ENCODE peak calls at places on chromosome 13, in five cellular contexts. N is T-helper 1 cell, R is PC-3, G is fibroblast of mammary gland, J is Kasumi-1. K is an unnamed sample.

GRCh38 chr13:80047406-80047805 is 293.5 kb downstream of the SPRY2 start:
- DNase-seq in R (peak), N (no peak), G (peak), J (no peak), K (no peak)

GRCh38 chr13:31538067-31539042 is 201.0 kb upstream of the RXFP2 start:
- DNase-seq in J (peak), R (peak), N (no peak), G (peak), K (peak)

GRCh38 chr13:63446329-63446728 is 2030.7 kb upstream of the PCDH20 start:
- DNase-seq in J (no peak), R (no peak), G (peak), N (no peak), K (no peak)

GRCh38 chr13:26541041-26541440 is 16.4 kb upstream of the WASF3 start:
- DNase-seq in N (no peak), G (no peak), J (no peak), R (no peak), K (no peak)

GRCh38 chr13:49436890-49437289 is 7.0 kb downstream of the CAB39L start:
- DNase-seq in N (no peak), G (peak), R (peak), J (peak), K (peak)

GRCh38 chr13:42064259-42064658 is 15.8 kb downstream of the DGKH start:
- DNase-seq in G (peak), R (no peak), J (no peak), N (no peak), K (peak)

GRCh38 chr13:24221007-24221406 is 60.5 kb downstream of the SPATA13 start:
- DNase-seq in J (no peak), R (peak), G (no peak), N (no peak), K (no peak)

GRCh38 chr13:108895220-108895704 is 265.9 kb downstream of the MYO16 start:
- DNase-seq in G (peak), R (peak), N (no peak), J (peak), K (no peak)

GRCh38 chr13:71873418-71874276 is 6.6 kb upstream of the DACH1 start:
- DNase-seq in N (no peak), J (no peak), R (no peak), G (no peak), K (no peak)

GRCh38 chr13:71039440-71039839 is 827.6 kb downstream of the DACH1 start:
- DNase-seq in G (no peak), J (no peak), R (no peak), N (no peak), K (no peak)

GRCh38 chr13:95301947-95302386 is 716 bp upstream of the ABCC4 start:
- DNase-seq in J (peak), G (no peak), N (no peak), R (no peak), K (no peak)

GRCh38 chr13:104086759-104087158 is 1020.5 kb upstream of the SLC10A2 start:
- DNase-seq in N (no peak), J (no peak), R (no peak), G (no peak), K (no peak)

GRCh38 chr13:109989155-109989554 is 202.8 kb upstream of the IRS2 start:
- DNase-seq in G (peak), J (no peak), R (peak), N (no peak), K (peak)

GRCh38 chr13:114108894-114109293 is 23.5 kb downstream of the RASA3 start:
- DNase-seq in J (no peak), R (no peak), G (no peak), N (no peak), K (no peak)

GRCh38 chr13:26919311-26919710 is 158.7 kb upstream of the GPR12 start:
- DNase-seq in R (no peak), G (peak), J (no peak), N (no peak), K (no peak)

GRCh38 chr13:97892717-97893116 is 60.8 kb upstream of the IPO5 start:
- DNase-seq in G (peak), N (no peak), J (no peak), R (peak), K (peak)

GRCh38 chr13:58574791-58575190 is 943.2 kb downstream of the PCDH17 start:
- DNase-seq in G (no peak), R (no peak), J (no peak), N (no peak), K (no peak)

GRCh38 chr13:110109910-110110309 is 197.0 kb downstream of the COL4A1 start:
- DNase-seq in R (no peak), J (no peak), G (peak), N (no peak), K (peak)

GRCh38 chr13:44692173-44692713 is 116.1 kb upstream of the TSC22D1 start:
- DNase-seq in N (no peak), R (peak), J (no peak), G (peak), K (no peak)

GRCh38 chr13:100112186-100112838 is 23.4 kb downstream of the PCCA start:
- DNase-seq in N (no peak), G (no peak), R (no peak), J (no peak), K (no peak)

GRCh38 chr13:111639994-111640393 is 319.6 kb downstream of the TEX29 start:
- DNase-seq in N (no peak), R (no peak), G (no peak), J (no peak), K (no peak)

GRCh38 chr13:41713405-41713804 is 247.5 kb downstream of the VWA8 start:
- DNase-seq in J (no peak), R (no peak), N (no peak), G (no peak), K (no peak)

GRCh38 chr13:110662105-110662504 is 43.8 kb downstream of the CARS2 start:
- DNase-seq in N (no peak), R (no peak), J (no peak), G (no peak), K (no peak)

GRCh38 chr13:50635504-50635903 is 208.0 kb downstream of the DLEU7 start:
- DNase-seq in J (peak), N (no peak), G (peak), R (no peak), K (peak)

GRCh38 chr13:51862965-51863364 is 1.2 kb downstream of the CCDC70 start:
- DNase-seq in J (no peak), R (no peak), G (no peak), N (no peak), K (no peak)

GRCh38 chr13:52001120-52001731 is 10.0 kb downstream of the ATP7B start:
- DNase-seq in G (peak), J (peak), N (no peak), R (peak), K (peak)

K was measured in AG20443.